ENCODE peak calls at places on chromosome 11, in eight cellular contexts. S, F, X, B, I, P, C and H are unnamed samples.

GRCh38 chr11:75467881-75468280 is 34.9 kb upstream of the KLHL35 start:
- DNase-seq in S (no peak), B (no peak), F (no peak), I (no peak), C (no peak), P (no peak), X (no peak), H (no peak)

GRCh38 chr11:57647368-57647767 is 2.3 kb downstream of the YPEL4 start:
- DNase-seq in P (no peak), C (peak), S (no peak), F (no peak), X (no peak), B (no peak), I (no peak), H (no peak)

GRCh38 chr11:92190535-92191206 is 33.9 kb upstream of the FAT3 start:
- DNase-seq in F (no peak), P (no peak), C (no peak), I (no peak), S (no peak), B (no peak), X (no peak), H (no peak)

GRCh38 chr11:60700689-60701508 is 1.5 kb downstream of the MS4A8 start:
- DNase-seq in B (peak), C (peak), X (no peak), S (no peak), I (no peak), P (no peak), F (peak), H (peak)

GRCh38 chr11:20125927-20126326 is 34.3 kb downstream of the DBX1 start:
- DNase-seq in S (no peak), I (no peak), C (no peak), P (peak), B (no peak), X (no peak), F (no peak), H (no peak)

GRCh38 chr11:118618115-118618990 is 10.9 kb downstream of the PHLDB1 start:
- DNase-seq in X (peak), I (peak), P (no peak), C (peak), S (peak), F (no peak), B (no peak), H (no peak)

GRCh38 chr11:117176186-117176585 is 2.4 kb upstream of the SIDT2 start:
- DNase-seq in P (no peak), C (no peak), B (no peak), I (no peak), X (no peak), F (no peak), S (no peak), H (no peak)

GRCh38 chr11:3139086-3139440 is 26.0 kb downstream of the OSBPL5 start:
- DNase-seq in F (no peak), I (no peak), X (no peak), C (no peak), S (peak), P (no peak), B (no peak), H (no peak)

GRCh38 chr11:73597340-73597955 is 464 bp downstream of the FAM168A start:
- DNase-seq in B (no peak), X (peak), F (no peak), S (no peak), P (no peak), C (no peak), I (no peak), H (peak)

GRCh38 chr11:102971766-102972165 is 16.2 kb upstream of the MMP13 start:
- DNase-seq in F (no peak), X (no peak), I (no peak), B (no peak), P (no peak), C (no peak), S (no peak), H (no peak)

GRCh38 chr11:58622344-58622743 is at the start of gene CNTF:
- DNase-seq in S (no peak), F (no peak), B (peak), C (no peak), X (no peak), P (no peak), I (peak), H (no peak)

GRCh38 chr11:1453611-1454386 is 32.8 kb downstream of the MOB2 start:
- DNase-seq in C (peak), F (peak), X (no peak), P (no peak), B (no peak), I (peak), S (no peak), H (no peak)

GRCh38 chr11:78666675-78667129 is 92.0 kb upstream of the NARS2 start:
- DNase-seq in B (no peak), X (no peak), I (no peak), F (no peak), P (no peak), C (no peak), S (no peak), H (no peak)

GRCh38 chr11:15826008-15826650 is 530.2 kb downstream of the SOX6 start:
- DNase-seq in C (no peak), X (no peak), I (no peak), P (no peak), F (no peak), B (no peak), S (no peak), H (no peak)

GRCh38 chr11:69948256-69949141 is 129.3 kb upstream of the FGF3 start:
- DNase-seq in I (no peak), F (no peak), X (no peak), C (peak), P (peak), S (peak), B (no peak), H (peak)